ENCODE peak calls at places on chromosomes 2 and 18, in six cellular contexts. S is PC-3, I is HFFc6, C is head of caudate nucleus, E is NCI-H1417, P is Calu3. Z is an unnamed sample.

GRCh38 chr2:231541605-231542509 is 11.6 kb upstream of the NMUR1 start:
- DNase-seq in S (no peak), I (no peak), P (no peak), E (peak), C (no peak), Z (no peak)

GRCh38 chr2:50879457-50879856 is 152.5 kb downstream of the NRXN1 start:
- DNase-seq in C (no peak), S (no peak), I (no peak), E (no peak), P (no peak), Z (no peak)

GRCh38 chr2:46275995-46276394 is 21.2 kb upstream of the EPAS1 start:
- DNase-seq in S (no peak), E (no peak), I (no peak), C (peak), P (no peak), Z (no peak)

GRCh38 chr2:161913865-161914264 is 160.2 kb downstream of the DPP4 start:
- DNase-seq in C (no peak), E (no peak), I (peak), P (no peak), S (peak), Z (no peak)

GRCh38 chr2:188076149-188077056 is 215.3 kb upstream of the GULP1 start:
- DNase-seq in S (no peak), C (no peak), I (no peak), P (no peak), E (no peak), Z (no peak)

GRCh38 chr2:27320958-27321543 is 1.8 kb downstream of the MPV17 start:
- DNase-seq in P (peak), C (no peak), S (peak), I (peak), E (no peak), Z (no peak)

GRCh38 chr2:168552450-168552856 is 96.4 kb downstream of the CERS6 start:
- DNase-seq in S (no peak), P (peak), I (no peak), C (no peak), E (peak), Z (no peak)

GRCh38 chr2:149375801-149376349 is 45.5 kb downstream of the LYPD6 start:
- DNase-seq in I (peak), E (no peak), S (no peak), P (no peak), C (no peak), Z (no peak)

GRCh38 chr2:58428553-58429284 is 187.6 kb upstream of the FANCL start:
- DNase-seq in S (no peak), E (peak), I (no peak), P (peak), C (peak), Z (no peak)

GRCh38 chr2:11722249-11723060 is 24.0 kb upstream of the LPIN1 start:
- DNase-seq in E (no peak), P (no peak), I (no peak), C (no peak), S (no peak), Z (no peak)

GRCh38 chr18:3664563-3665178 is 214.7 kb downstream of the TGIF1 start:
- DNase-seq in P (peak), E (no peak), I (no peak), S (no peak), C (no peak), Z (no peak)

GRCh38 chr2:225103737-225104141 is 61.5 kb upstream of the DOCK10 start:
- DNase-seq in C (no peak), S (peak), P (no peak), E (no peak), I (peak), Z (no peak)

GRCh38 chr18:61891874-61892273 is 933 bp downstream of the RNF152 start:
- DNase-seq in E (no peak), P (no peak), S (no peak), I (no peak), C (no peak), Z (no peak)

GRCh38 chr2:236731767-236732580 is 162.3 kb downstream of the ACKR3 start:
- DNase-seq in E (no peak), P (no peak), S (peak), I (no peak), C (peak), Z (no peak)

Z was measured in T-helper 2 cell treated with Interferon-gamma antibody and Interleukin-4, amounts not matched to agents 5 μg/mL and 100 μg/mL, for 36 hours.